ENCODE peak calls at places on chromosomes 11 and 22, in eight cellular contexts. U is iris pigment epithelial cell; L is activated CD4-positive, alpha-beta memory T cell treated with anti-CD3 and anti-CD28 coated beads for 36 hours; M is AG04450; H is kidney; D is NCI-H510A; J is aorta; W is D721Med. E is an unnamed sample.

GRCh38 chr11:72013765-72014711 is 15.3 kb downstream of the IL18BP start:
- DNase-seq in L (no peak), D (no peak), U (no peak), M (no peak), J (peak), H (no peak), W (no peak), E (peak)

GRCh38 chr22:41841085-41841712 is 8.3 kb downstream of the SREBF2 start:
- DNase-seq in H (no peak), U (no peak), W (no peak), L (no peak), D (no peak), J (no peak), M (no peak), E (no peak)

GRCh38 chr11:76990628-76991027 is 43.6 kb upstream of the B3GNT6 start:
- DNase-seq in U (no peak), J (no peak), W (no peak), L (no peak), D (no peak), M (no peak), H (no peak), E (no peak)

GRCh38 chr11:116062526-116063171 is 558.4 kb upstream of the CADM1 start:
- DNase-seq in M (no peak), U (no peak), W (no peak), J (no peak), L (no peak), H (no peak), D (peak), E (peak)

GRCh38 chr11:88680806-88681205 is 343.3 kb upstream of the CTSC start:
- DNase-seq in U (peak), D (no peak), W (no peak), H (no peak), M (no peak), J (no peak), L (no peak), E (peak)

GRCh38 chr11:84384637-84385227 is 1098.6 kb upstream of the CCDC90B start:
- DNase-seq in J (no peak), M (peak), W (no peak), D (no peak), U (peak), L (peak), H (no peak), E (peak)

GRCh38 chr11:78256962-78257361 is 68.2 kb downstream of the USP35 start:
- DNase-seq in J (peak), D (no peak), L (no peak), W (no peak), H (peak), U (peak), M (peak), E (peak)

GRCh38 chr11:63017306-63017974 is 1.8 kb upstream of the SLC22A8 start:
- DNase-seq in M (no peak), H (no peak), L (no peak), U (no peak), W (no peak), D (no peak), J (no peak), E (no peak)

GRCh38 chr11:68505596-68505995 is 45.0 kb downstream of the PPP6R3 start:
- DNase-seq in H (no peak), W (no peak), D (no peak), M (no peak), U (peak), L (no peak), J (no peak), E (peak)

E was measured in astrocyte.